ENCODE peak calls at places on chromosomes 13 and 19, in five cellular contexts. Q is hepatic stellate cell, K is amniotic stem cell, R is substantia nigra, S is nephron progenitor cell. F is an unnamed sample.

GRCh38 chr13:50914301-50914700 is 4.7 kb downstream of the RNASEH2B start:
- DNase-seq in Q (no peak), K (no peak), R (no peak), S (no peak), F (no peak)

GRCh38 chr13:82147526-82147925 is 1734.7 kb downstream of the SLITRK1 start:
- DNase-seq in Q (no peak), K (no peak), R (no peak), S (no peak), F (no peak)

GRCh38 chr13:39600766-39601165 is 2.2 kb downstream of the LHFPL6 start:
- DNase-seq in Q (peak), K (no peak), R (peak), S (peak), F (no peak)

GRCh38 chr19:39845621-39846175 is 481 bp downstream of the FBL start:
- DNase-seq in Q (no peak), K (no peak), R (no peak), S (peak), F (no peak)

GRCh38 chr13:20080377-20081164 is 80.3 kb downstream of the GJA3 start:
- DNase-seq in Q (no peak), K (no peak), R (no peak), S (no peak), F (no peak)

GRCh38 chr19:19107663-19108062 is 30.6 kb downstream of the TMEM161A start:
- DNase-seq in Q (no peak), K (no peak), R (no peak), S (no peak), F (no peak)

GRCh38 chr19:11499327-11499726 is 6.3 kb downstream of the ZNF653 start:
- DNase-seq in Q (no peak), K (no peak), R (no peak), S (no peak), F (no peak)

GRCh38 chr13:76383671-76384461 is 502.3 kb downstream of the KCTD12 start:
- DNase-seq in Q (no peak), K (peak), R (no peak), S (no peak), F (no peak)

GRCh38 chr19:29417048-29417447 is 108.7 kb upstream of the VSTM2B start:
- DNase-seq in Q (no peak), K (no peak), R (no peak), S (no peak), F (no peak)

GRCh38 chr13:19845758-19846157 is 17.7 kb downstream of the ZMYM5 start:
- DNase-seq in Q (peak), K (peak), R (no peak), S (no peak), F (no peak)

GRCh38 chr13:65593298-65593874 is 1636.8 kb downstream of the PCDH9 start:
- DNase-seq in Q (no peak), K (no peak), R (no peak), S (no peak), F (no peak)

GRCh38 chr19:11481777-11482383 is 1.0 kb upstream of the ELAVL3 start:
- DNase-seq in Q (peak), K (no peak), R (peak), S (peak), F (peak)

GRCh38 chr13:98853791-98854191 is 101.3 kb upstream of the SLC15A1 start:
- DNase-seq in Q (no peak), K (peak), R (no peak), S (no peak), F (no peak)

GRCh38 chr19:33659835-33660234 is 38.1 kb downstream of the CHST8 start:
- DNase-seq in Q (no peak), K (no peak), R (no peak), S (no peak), F (no peak)

GRCh38 chr13:111248822-111249221 is 71.6 kb upstream of the TEX29 start:
- DNase-seq in Q (no peak), K (no peak), R (no peak), S (no peak), F (no peak)

GRCh38 chr19:49368711-49369358 is 5.2 kb downstream of the DKKL1 start:
- DNase-seq in Q (no peak), K (no peak), R (no peak), S (no peak), F (no peak)

GRCh38 chr13:27789153-27789494 is 3.2 kb upstream of the GSX1 start:
- DNase-seq in Q (no peak), K (no peak), R (no peak), S (no peak), F (no peak)

GRCh38 chr13:98089826-98090225 is 53.1 kb upstream of the FARP1 start:
- DNase-seq in Q (peak), K (no peak), R (no peak), S (no peak), F (no peak)

GRCh38 chr19:3508771-3509535 is 2.8 kb downstream of the FZR1 start:
- DNase-seq in Q (no peak), K (no peak), R (no peak), S (no peak), F (no peak)

GRCh38 chr13:107216046-107216715 is 648.2 kb upstream of the ARGLU1 start:
- DNase-seq in Q (no peak), K (no peak), R (no peak), S (no peak), F (no peak)

GRCh38 chr13:43880930-43881329 is 1.2 kb downstream of the LACC1 start:
- DNase-seq in Q (no peak), K (no peak), R (no peak), S (no peak), F (no peak)

GRCh38 chr13:23506821-23507210 is 63.4 kb upstream of the TNFRSF19 start:
- DNase-seq in Q (peak), K (peak), R (no peak), S (peak), F (no peak)

GRCh38 chr13:29676941-29677452 is 81.5 kb upstream of the SLC7A1 start:
- DNase-seq in Q (peak), K (no peak), R (no peak), S (no peak), F (no peak)